ENCODE peak calls at places on chromosomes 1 and 21, in seven cellular contexts. A, Y, R, X, O, U and E are unnamed samples.
A peak's percentile ranks its signal among the peaks of the same experiment; 100 is the strongest.

GRCh38 chr21:34644815-34645214 is 24.0 kb upstream of the CLIC6 start:
- DNase-seq in X (no peak), U (no peak), R (no peak), Y (no peak), A (no peak), O (no peak), E (no peak)

GRCh38 chr1:183029591-183030000 is 6.4 kb downstream of the LAMC1 start:
- DNase-seq in O (no peak), X (peak; percentile 94), U (no peak), R (no peak), A (no peak), Y (peak; percentile 57), E (no peak)

GRCh38 chr21:46425566-46425965 is 33.1 kb upstream of the DIP2A start:
- DNase-seq in R (no peak), X (no peak), Y (no peak), A (no peak), U (no peak), O (no peak), E (no peak)

GRCh38 chr1:42934541-42935312 is 23.9 kb downstream of the SLC2A1 start:
- DNase-seq in U (no peak), Y (no peak), X (no peak), O (no peak), R (no peak), A (peak; percentile 6), E (no peak)

GRCh38 chr1:26768755-26769154 is 19.0 kb upstream of the PIGV start:
- DNase-seq in X (no peak), O (no peak), U (peak; percentile 55), R (no peak), Y (peak; percentile 70), A (no peak), E (no peak)

GRCh38 chr1:213883618-213884017 is 104.2 kb upstream of the PROX1 start:
- DNase-seq in O (no peak), R (no peak), Y (no peak), A (no peak), U (no peak), X (no peak), E (no peak)

GRCh38 chr1:58035523-58035922 is 511.0 kb downstream of the OMA1 start:
- DNase-seq in X (peak; percentile 22), U (no peak), A (no peak), O (no peak), Y (no peak), R (no peak), E (no peak)

GRCh38 chr21:39087976-39088370 is 95.3 kb downstream of the PSMG1 start:
- DNase-seq in X (no peak), Y (no peak), O (no peak), U (no peak), A (no peak), R (no peak), E (no peak)

GRCh38 chr1:43241352-43241953 is 28.3 kb upstream of the TMEM125 start:
- DNase-seq in O (no peak), U (no peak), Y (no peak), R (no peak), A (no peak), X (peak; percentile 67), E (no peak)

GRCh38 chr1:19361231-19362147 is 49.4 kb downstream of the SLC66A1 start:
- DNase-seq in A (no peak), X (peak; percentile 99), O (no peak), Y (no peak), R (no peak), U (no peak), E (no peak)

GRCh38 chr1:182803846-182804245 is 14.3 kb downstream of the NPL start:
- DNase-seq in R (no peak), A (no peak), Y (no peak), O (no peak), X (peak; percentile 91), U (no peak), E (no peak)

GRCh38 chr21:30408782-30409494 is 13.1 kb downstream of the KRTAP13-1 start:
- DNase-seq in R (no peak), U (peak; percentile 27), X (peak; percentile 87), A (no peak), O (no peak), Y (peak; percentile 6), E (peak; percentile 48)

GRCh38 chr1:1406821-1407100 is 332 bp downstream of the MRPL20 start:
- DNase-seq in R (no peak), Y (no peak), U (no peak), A (no peak), X (no peak), O (no peak), E (no peak)

GRCh38 chr1:3504823-3505155 is 50.3 kb downstream of the ARHGEF16 start:
- DNase-seq in X (no peak), A (no peak), O (no peak), U (no peak), Y (no peak), R (no peak), E (no peak)

GRCh38 chr1:243234978-243235657 is 20.0 kb downstream of the CEP170 start:
- DNase-seq in U (no peak), R (no peak), Y (peak; percentile 72), O (no peak), X (no peak), A (no peak), E (no peak)

GRCh38 chr1:32338637-32339145 is 2.7 kb upstream of the MARCKSL1 start:
- DNase-seq in U (no peak), Y (no peak), A (no peak), O (no peak), X (no peak), R (no peak), E (no peak)

DNA sequence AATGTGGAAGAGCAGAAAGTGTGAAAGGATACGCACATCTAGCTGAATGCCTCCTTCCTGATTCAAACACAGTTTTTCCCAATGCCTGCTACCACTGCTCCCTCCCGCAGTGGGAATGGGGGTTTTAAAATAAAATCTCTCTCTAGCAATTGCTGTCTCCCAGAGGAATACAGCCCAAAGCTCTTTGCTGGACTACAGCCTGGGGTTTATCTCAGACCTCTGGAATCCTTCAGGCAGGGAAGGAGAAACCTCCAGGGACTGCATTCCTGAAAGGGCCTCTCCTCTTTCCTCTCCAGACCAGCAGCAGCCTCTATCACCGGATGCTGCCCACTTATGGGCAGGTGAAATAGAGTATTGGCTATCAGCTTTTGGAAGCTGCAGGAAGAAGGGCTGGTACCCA is 6.3 kb downstream of the IER5 start:
- DNase-seq in X (no peak), R (no peak), Y (peak; percentile 90), O (no peak), U (peak; percentile 76), A (no peak), E (no peak)
- TF ChIP-seq CTCF in X (no peak), R (no peak), Y (no peak), O (no peak), U (no peak), A (no peak), E (no peak)

DNA sequence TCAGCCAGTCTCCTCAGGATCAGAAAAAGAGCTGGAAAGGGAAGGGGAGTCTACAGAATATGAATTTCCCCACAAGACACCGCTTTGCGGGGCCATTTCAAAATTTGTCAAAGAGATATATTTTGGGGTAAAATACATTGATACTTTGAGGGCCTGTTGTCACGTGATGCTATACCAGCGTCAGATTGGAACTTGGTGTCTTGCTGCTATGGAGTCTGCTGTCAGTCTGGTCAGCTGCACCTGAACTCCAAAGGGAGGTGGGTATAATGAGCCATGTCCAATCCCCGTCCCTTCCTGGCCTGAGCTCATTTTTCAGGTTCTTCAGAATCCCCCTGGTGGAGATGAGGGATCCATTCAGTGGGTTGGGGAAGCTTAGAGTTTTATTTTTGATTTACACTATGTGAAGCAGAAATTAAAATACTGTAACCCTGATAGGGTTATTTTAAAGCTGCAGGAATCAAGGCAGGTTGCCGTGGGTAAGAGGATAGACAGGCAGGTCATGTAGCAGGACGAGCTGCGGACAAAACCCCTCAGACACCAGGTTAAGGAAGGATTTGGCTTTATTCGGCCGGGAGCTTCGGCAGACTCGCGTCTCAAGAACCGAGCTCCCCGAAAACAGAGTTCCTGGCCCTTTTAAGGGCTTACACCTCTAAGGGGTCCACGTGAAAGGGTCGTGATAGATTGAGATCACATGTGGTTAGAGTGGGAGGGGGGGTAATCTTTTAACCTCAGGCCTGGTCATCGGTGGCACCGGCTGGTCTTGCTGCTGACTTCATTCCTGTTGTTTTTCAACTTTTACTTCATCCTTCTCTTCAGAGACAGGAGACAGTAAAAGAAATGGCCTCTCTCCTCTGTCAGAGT is 2.2 kb upstream of the POFUT2 start:
- DNase-seq in U (no peak), R (no peak), A (no peak), X (no peak), Y (no peak), O (peak; percentile 36), E (peak; percentile 6)
- TF ChIP-seq CTCF in U (no peak), R (no peak), A (no peak), X (no peak), Y (peak; percentile 32), O (peak; percentile 23), E (peak; percentile 31)

GRCh38 chr1:23470282-23471070 is 13.5 kb downstream of the ASAP3 start:
- DNase-seq in A (no peak), Y (peak; percentile 83), U (peak; percentile 58), X (no peak), O (peak; percentile 58), R (no peak), E (no peak)

GRCh38 chr1:23469372-23469982 is 14.5 kb downstream of the ASAP3 start:
- DNase-seq in Y (no peak), U (peak; percentile 34), O (no peak), R (no peak), X (no peak), A (no peak), E (no peak)

GRCh38 chr1:23462766-23463165 is 21.2 kb downstream of the ASAP3 start:
- DNase-seq in X (no peak), Y (no peak), A (no peak), U (no peak), O (no peak), R (no peak), E (no peak)

GRCh38 chr1:23463286-23463685 is 20.7 kb downstream of the ASAP3 start:
- DNase-seq in Y (no peak), O (no peak), U (no peak), X (no peak), A (no peak), R (no peak), E (no peak)

DNA sequence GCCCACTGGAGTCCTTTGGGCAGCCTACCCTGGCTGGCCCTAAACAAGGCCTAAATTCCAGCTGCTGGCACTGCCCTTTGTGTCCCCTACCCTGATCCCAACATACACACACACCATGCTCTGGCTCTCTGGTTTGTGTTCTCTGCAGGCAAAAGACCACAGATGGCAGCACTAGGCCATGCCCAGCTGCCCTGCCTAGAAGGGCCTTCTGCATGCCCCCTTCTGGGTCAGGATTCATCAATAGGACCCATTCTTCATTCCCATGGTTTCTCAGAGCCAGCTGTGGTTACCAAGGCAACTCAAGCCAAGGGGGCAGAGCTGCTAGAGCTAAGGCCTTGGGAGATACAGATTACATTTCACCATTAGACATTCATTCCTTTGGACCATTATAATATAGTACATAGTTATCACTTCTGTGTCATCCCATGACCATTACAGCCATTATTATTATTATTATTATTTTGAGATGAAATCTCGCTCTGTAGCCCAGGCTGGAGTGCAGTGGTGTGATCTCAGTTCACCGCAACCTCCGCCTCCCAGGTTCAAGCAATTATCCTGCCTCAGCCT is 17.5 kb downstream of the ASAP3 start:
- DNase-seq in R (no peak), O (no peak), U (no peak), A (peak; percentile 82), X (no peak), Y (no peak), E (no peak)
- TF ChIP-seq CTCF in R (no peak), O (no peak), U (no peak), A (peak; percentile 20), X (no peak), Y (no peak), E (no peak)

DNA sequence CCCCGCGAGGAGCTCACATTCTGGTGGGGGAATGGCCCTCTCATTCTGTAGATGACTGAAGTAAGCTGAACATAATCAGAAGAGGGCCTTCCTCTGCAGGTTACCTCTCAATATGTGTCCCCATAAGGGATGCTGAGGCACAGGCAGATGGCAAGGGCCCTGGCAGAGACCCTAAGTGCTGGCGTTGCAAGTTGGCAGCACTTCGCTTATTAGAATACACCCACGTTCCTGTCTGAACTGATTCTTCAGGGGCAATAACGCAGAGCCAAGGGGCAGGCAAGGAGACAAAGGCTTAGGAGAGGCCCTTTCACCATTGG is 56.6 kb downstream of the GLIS1 start:
- DNase-seq in Y (no peak), X (no peak), R (no peak), U (no peak), A (no peak), O (no peak), E (no peak)
- TF ChIP-seq CTCF in Y (no peak), X (no peak), R (no peak), U (no peak), A (no peak), O (no peak), E (no peak)